ENCODE peak calls at places on chromosomes 4 and X, in four cellular contexts. One of them, this sample, is unnamed.

GRCh38 chr4:40311811-40312346 is 23.3 kb upstream of the CHRNA9 start:
- DNase-seq in HepG2: no peak
- DNase-seq in K562: peak; percentile 90
- DNase-seq in WTC11: no peak
- DNase-seq in this sample: no peak

GRCh38 chrX:149487292-149487691 is 17.8 kb downstream of the IDS start:
- DNase-seq in WTC11: peak; percentile 11
- DNase-seq in K562: no peak
- DNase-seq in HepG2: no peak
- DNase-seq in this sample: peak; percentile 25

GRCh38 chr4:38131371-38132139 is 171.4 kb downstream of the PTTG2 start:
- DNase-seq in WTC11: peak; percentile 58
- DNase-seq in K562: peak; percentile 32
- DNase-seq in HepG2: no peak
- DNase-seq in this sample: no peak

GRCh38 chrX:102840871-102841705 is 96.0 kb upstream of the RAB40AL start:
- DNase-seq in WTC11: no peak
- DNase-seq in HepG2: no peak
- DNase-seq in K562: peak; percentile 71
- DNase-seq in this sample: peak; percentile 55

GRCh38 chr4:166737430-166737829 is 496.9 kb downstream of the SPOCK3 start:
- DNase-seq in HepG2: no peak
- DNase-seq in WTC11: no peak
- DNase-seq in K562: no peak
- DNase-seq in this sample: no peak

GRCh38 chr4:53267026-53267425 is 98.8 kb downstream of the SCFD2 start:
- DNase-seq in HepG2: no peak
- DNase-seq in WTC11: no peak
- DNase-seq in K562: no peak
- DNase-seq in this sample: no peak

GRCh38 chr4:105923507-105924238 is 28.4 kb downstream of the NPNT start:
- DNase-seq in WTC11: no peak
- DNase-seq in HepG2: no peak
- DNase-seq in K562: no peak
- DNase-seq in this sample: no peak

GRCh38 chr4:124321370-124321769 is 391.2 kb downstream of the ANKRD50 start:
- DNase-seq in WTC11: peak; percentile 12
- DNase-seq in HepG2: no peak
- DNase-seq in K562: no peak
- DNase-seq in this sample: no peak

GRCh38 chr4:52199574-52200338 is 148.7 kb downstream of the SPATA18 start:
- DNase-seq in K562: no peak
- DNase-seq in WTC11: no peak
- DNase-seq in HepG2: peak; percentile 10
- DNase-seq in this sample: peak; percentile 14

GRCh38 chrX:68049466-68049865 is 383.8 kb downstream of the OPHN1 start:
- DNase-seq in K562: no peak
- DNase-seq in WTC11: no peak
- DNase-seq in HepG2: no peak
- DNase-seq in this sample: no peak

GRCh38 chr4:187664011-187664410 is 331.6 kb upstream of the ZFP42 start:
- DNase-seq in K562: no peak
- DNase-seq in HepG2: no peak
- DNase-seq in WTC11: no peak
- DNase-seq in this sample: no peak

GRCh38 chrX:2584216-2584615 is 83.4 kb upstream of the DHRSX start:
- DNase-seq in WTC11: peak; percentile 37
- DNase-seq in HepG2: no peak
- DNase-seq in K562: no peak
- DNase-seq in this sample: no peak

GRCh38 chrX:40418413-40419195 is 162.2 kb upstream of the ATP6AP2 start:
- DNase-seq in K562: no peak
- DNase-seq in WTC11: no peak
- DNase-seq in HepG2: no peak
- DNase-seq in this sample: no peak

GRCh38 chr4:142331646-142332045 is 514.5 kb downstream of the INPP4B start:
- DNase-seq in K562: no peak
- DNase-seq in HepG2: no peak
- DNase-seq in WTC11: no peak
- DNase-seq in this sample: no peak

GRCh38 chrX:323721-324628 is 5.4 kb upstream of the GTPBP6 start:
- DNase-seq in HepG2: peak; percentile 68
- DNase-seq in WTC11: peak; percentile 76
- DNase-seq in K562: peak; percentile 70
- DNase-seq in this sample: no peak
- TF ChIP-seq HMGXB4 in HepG2: peak; percentile 76
- TF ChIP-seq HMGXB4 in WTC11: no peak
- TF ChIP-seq HMGXB4 in K562: no peak
- TF ChIP-seq HMGXB4 in this sample: no peak

GRCh38 chr4:102620697-102621497 is 119.7 kb downstream of the NFKB1 start:
- DNase-seq in K562: peak; percentile 81
- DNase-seq in WTC11: no peak
- DNase-seq in HepG2: peak; percentile 92
- DNase-seq in this sample: peak; percentile 62

GRCh38 chr4:102625232-102625930 is 124.2 kb downstream of the NFKB1 start:
- DNase-seq in K562: peak; percentile 34
- DNase-seq in WTC11: peak; percentile 46
- DNase-seq in HepG2: peak; percentile 59
- DNase-seq in this sample: peak; percentile 37

GRCh38 chr4:102627831-102628523 is 126.8 kb downstream of the NFKB1 start:
- DNase-seq in K562: peak; percentile 54
- DNase-seq in WTC11: no peak
- DNase-seq in HepG2: no peak
- DNase-seq in this sample: peak; percentile 62

DNA sequence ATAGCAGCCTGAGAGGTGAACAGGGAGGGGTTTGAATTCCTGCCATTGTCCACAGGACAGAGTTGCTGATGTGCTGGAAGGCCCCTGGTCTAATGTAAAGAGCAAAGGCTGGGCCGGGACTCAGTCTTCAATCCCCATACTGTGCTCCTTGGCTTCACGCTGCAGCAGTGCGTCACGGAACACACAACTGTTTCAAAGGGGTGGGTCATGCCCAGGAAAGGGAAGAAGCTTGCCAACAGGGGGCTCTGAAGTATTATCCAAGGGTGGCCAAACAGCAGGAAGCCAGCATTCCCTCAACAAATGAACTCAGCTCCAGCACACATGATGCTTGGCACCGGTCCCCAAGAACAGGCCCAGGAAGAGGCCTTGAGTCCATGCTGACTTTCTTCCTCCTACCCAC is 122.5 kb downstream of the NFKB1 start:
- DNase-seq in HepG2: peak; percentile 77
- DNase-seq in WTC11: peak; percentile 20
- DNase-seq in K562: peak; percentile 55
- DNase-seq in this sample: peak; percentile 81
- TF ChIP-seq MAX in HepG2: no peak
- TF ChIP-seq MAX in WTC11: no peak
- TF ChIP-seq MAX in K562: no peak
- TF ChIP-seq MAX in this sample: peak; percentile 54

GRCh38 chrX:101206471-101206870 is 13.1 kb upstream of the DRP2 start:
- DNase-seq in WTC11: no peak
- DNase-seq in HepG2: peak; percentile 16
- DNase-seq in K562: peak; percentile 35
- DNase-seq in this sample: peak; percentile 15
- TF ChIP-seq HMGXB4 in WTC11: no peak
- TF ChIP-seq HMGXB4 in HepG2: no peak
- TF ChIP-seq HMGXB4 in K562: no peak
- TF ChIP-seq HMGXB4 in this sample: no peak

GRCh38 chrX:106009145-106009544 is 29.4 kb downstream of the SERPINA7 start:
- DNase-seq in HepG2: no peak
- DNase-seq in WTC11: no peak
- DNase-seq in K562: no peak
- DNase-seq in this sample: no peak

GRCh38 chrX:106014119-106014775 is 24.3 kb downstream of the SERPINA7 start:
- DNase-seq in K562: no peak
- DNase-seq in HepG2: no peak
- DNase-seq in WTC11: no peak
- DNase-seq in this sample: no peak
- TF ChIP-seq MAX in K562: no peak
- TF ChIP-seq MAX in HepG2: no peak
- TF ChIP-seq MAX in WTC11: no peak
- TF ChIP-seq MAX in this sample: no peak

DNA sequence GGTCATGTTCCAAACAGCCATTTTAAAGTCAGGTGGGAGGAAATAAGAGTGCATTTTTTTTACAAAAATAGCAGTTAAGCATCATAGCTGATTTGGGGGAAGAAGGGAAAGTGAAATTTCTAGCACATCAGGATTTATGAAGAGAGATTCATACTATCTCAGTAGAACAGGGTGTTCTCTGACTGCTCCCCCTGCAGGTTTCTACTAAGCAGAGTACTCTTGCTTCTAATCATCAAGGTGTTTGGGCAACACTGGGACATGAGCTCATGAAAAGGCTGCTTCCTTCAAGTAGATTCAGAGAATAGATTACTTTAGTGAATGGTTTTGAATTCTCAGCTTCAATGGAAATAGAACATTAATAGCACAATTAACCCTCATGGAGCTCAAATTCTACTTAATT is 591.4 kb upstream of the PCDH10 start:
- DNase-seq in HepG2: no peak
- DNase-seq in WTC11: no peak
- DNase-seq in K562: no peak
- DNase-seq in this sample: no peak
- TF ChIP-seq HMGXB4 in HepG2: no peak
- TF ChIP-seq HMGXB4 in WTC11: no peak
- TF ChIP-seq HMGXB4 in K562: no peak
- TF ChIP-seq HMGXB4 in this sample: no peak

GRCh38 chrX:13666836-13667235 is 13.9 kb downstream of the TCEANC start:
- DNase-seq in K562: no peak
- DNase-seq in WTC11: no peak
- DNase-seq in HepG2: no peak
- DNase-seq in this sample: no peak

GRCh38 chrX:13670197-13670596 is 17.3 kb downstream of the TCEANC start:
- DNase-seq in K562: no peak
- DNase-seq in WTC11: no peak
- DNase-seq in HepG2: no peak
- DNase-seq in this sample: no peak

GRCh38 chrX:13673016-13673415 is 15.9 kb upstream of the RAB9A start:
- DNase-seq in K562: no peak
- DNase-seq in WTC11: no peak
- DNase-seq in HepG2: no peak
- DNase-seq in this sample: no peak

GRCh38 chrX:13667940-13668339 is 15.0 kb downstream of the TCEANC start:
- DNase-seq in K562: no peak
- DNase-seq in HepG2: no peak
- DNase-seq in WTC11: no peak
- DNase-seq in this sample: no peak

GRCh38 chrX:13669246-13669689 is 16.3 kb downstream of the TCEANC start:
- DNase-seq in HepG2: peak; percentile 52
- DNase-seq in K562: peak; percentile 78
- DNase-seq in WTC11: no peak
- DNase-seq in this sample: peak; percentile 56
- TF ChIP-seq MAX in HepG2: no peak
- TF ChIP-seq MAX in K562: no peak
- TF ChIP-seq MAX in WTC11: no peak
- TF ChIP-seq MAX in this sample: peak; percentile 62

GRCh38 chr4:15423285-15423711 is 4.5 kb upstream of the C1QTNF7 start:
- DNase-seq in K562: no peak
- DNase-seq in HepG2: no peak
- DNase-seq in WTC11: no peak
- DNase-seq in this sample: no peak
- TF ChIP-seq HMGXB4 in K562: no peak
- TF ChIP-seq HMGXB4 in HepG2: no peak
- TF ChIP-seq HMGXB4 in WTC11: no peak
- TF ChIP-seq HMGXB4 in this sample: no peak